ENCODE peak calls at places on chromosomes 4 and X, in five cellular contexts. Z is astrocyte of the spinal cord, F is GM10248, P is cardiac fibroblast, W is Peyer's patch. C is an unnamed sample.
A peak's percentile ranks its signal among the peaks of the same experiment; 100 is the strongest.

GRCh38 chr4:174332741-174333493 is 49.2 kb downstream of the CEP44 start:
- DNase-seq in Z (no peak), F (no peak), P (peak; percentile 46), W (no peak), C (no peak)

GRCh38 chr4:141636771-141637460 is 533 bp downstream of the IL15 start:
- DNase-seq in Z (peak; percentile 67), F (peak; percentile 57), P (peak; percentile 51), W (peak; percentile 41), C (peak; percentile 17)

GRCh38 chrX:13759152-13759718 is 24.7 kb downstream of the OFD1 start:
- DNase-seq in Z (no peak), F (peak; percentile 38), P (no peak), W (no peak), C (no peak)

GRCh38 chr4:114043116-114043515 is 63.7 kb upstream of the ARSJ start:
- DNase-seq in Z (no peak), F (no peak), P (no peak), W (no peak), C (no peak)

GRCh38 chr4:184836613-184837012 is 10.8 kb upstream of the ACSL1 start:
- DNase-seq in Z (no peak), F (no peak), P (no peak), W (no peak), C (no peak)

GRCh38 chr4:157220026-157220881 is at the start of gene GRIA2:
- DNase-seq in Z (peak; percentile 60), F (peak; percentile 44), P (peak; percentile 64), W (no peak), C (peak; percentile 32)

GRCh38 chr4:1040344-1041146 is 29.1 kb downstream of the FGFRL1 start:
- DNase-seq in Z (no peak), F (no peak), P (no peak), W (no peak), C (no peak)

GRCh38 chr4:120007171-120007894 is 59.3 kb downstream of the MAD2L1 start:
- DNase-seq in Z (peak; percentile 56), F (no peak), P (peak; percentile 79), W (no peak), C (no peak)

GRCh38 chr4:726235-726787 is 20.7 kb downstream of the PCGF3 start:
- DNase-seq in Z (no peak), F (no peak), P (peak; percentile 68), W (no peak), C (no peak)

GRCh38 chrX:25275159-25275558 is 259.4 kb upstream of the ARX start:
- DNase-seq in Z (no peak), F (no peak), P (no peak), W (no peak), C (no peak)
- TF ChIP-seq CTCF in Z (no peak), F (no peak), P (no peak), W (no peak), C (no peak)

DNA sequence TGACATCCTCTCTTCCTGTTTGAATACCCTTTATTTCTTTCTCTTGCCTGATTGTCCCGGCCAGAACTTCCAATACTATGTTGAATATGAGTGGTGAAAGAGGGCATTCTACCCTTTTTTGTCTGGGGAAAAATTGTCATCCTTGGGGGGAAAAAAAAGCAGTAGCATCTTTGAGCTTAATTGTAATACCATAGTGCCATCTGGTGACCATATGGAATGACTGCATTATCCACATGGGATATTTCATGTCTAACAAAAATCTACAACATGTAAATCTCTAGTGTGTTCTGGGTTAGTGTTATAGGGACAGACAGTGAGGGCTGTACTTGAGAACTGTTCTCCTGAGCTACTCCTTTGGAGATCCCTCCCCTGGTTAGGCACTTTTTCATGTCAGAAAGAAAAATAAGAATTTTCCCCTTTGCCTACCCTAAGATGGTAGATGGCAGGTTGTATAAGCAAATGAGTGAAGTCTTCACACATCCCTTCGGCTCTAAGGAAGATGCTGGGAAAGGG is 26.0 kb downstream of the CAPN6 start:
- DNase-seq in Z (peak; percentile 14), F (peak; percentile 24), P (peak; percentile 0), W (no peak), C (no peak)
- TF ChIP-seq CTCF in Z (peak; percentile 51), F (peak; percentile 37), P (peak; percentile 29), W (no peak), C (no peak)

DNA sequence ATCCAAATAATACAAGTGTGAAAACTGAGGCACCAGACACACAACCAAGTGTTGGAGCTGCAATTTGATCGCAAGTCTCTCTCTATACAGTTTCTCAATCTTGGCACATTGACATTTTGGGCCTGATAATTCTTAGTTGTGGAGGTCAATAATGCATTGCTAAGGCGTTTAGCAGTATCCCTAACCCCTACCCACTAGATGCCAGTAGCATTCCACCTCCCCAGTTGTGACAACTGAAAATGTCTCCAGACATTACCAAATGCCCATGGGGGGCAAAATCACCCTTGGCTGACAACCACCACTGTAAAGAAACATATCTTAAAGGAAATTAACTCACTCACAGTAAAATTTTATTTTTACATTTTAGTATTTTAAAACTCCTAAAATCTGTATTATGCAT is 4.2 kb downstream of the NR3C2 start:
- DNase-seq in Z (no peak), F (no peak), P (no peak), W (no peak), C (no peak)
- TF ChIP-seq CTCF in Z (no peak), F (no peak), P (no peak), W (no peak), C (no peak)

GRCh38 chr4:84677995-84678394 is 95.1 kb downstream of the CDS1 start:
- DNase-seq in Z (no peak), F (no peak), P (no peak), W (no peak), C (no peak)

GRCh38 chr4:84681488-84682274 is 98.8 kb downstream of the CDS1 start:
- DNase-seq in Z (peak; percentile 82), F (no peak), P (peak; percentile 71), W (no peak), C (peak; percentile 34)

GRCh38 chr4:84677093-84677492 is 94.2 kb downstream of the CDS1 start:
- DNase-seq in Z (no peak), F (no peak), P (no peak), W (no peak), C (no peak)

GRCh38 chr4:84680956-84681355 is 98.0 kb downstream of the CDS1 start:
- DNase-seq in Z (no peak), F (no peak), P (no peak), W (no peak), C (no peak)

GRCh38 chr4:84678976-84679744 is 96.2 kb downstream of the CDS1 start:
- DNase-seq in Z (no peak), F (no peak), P (no peak), W (no peak), C (no peak)
- TF ChIP-seq CTCF in Z (no peak), F (no peak), P (no peak), W (no peak), C (no peak)

DNA sequence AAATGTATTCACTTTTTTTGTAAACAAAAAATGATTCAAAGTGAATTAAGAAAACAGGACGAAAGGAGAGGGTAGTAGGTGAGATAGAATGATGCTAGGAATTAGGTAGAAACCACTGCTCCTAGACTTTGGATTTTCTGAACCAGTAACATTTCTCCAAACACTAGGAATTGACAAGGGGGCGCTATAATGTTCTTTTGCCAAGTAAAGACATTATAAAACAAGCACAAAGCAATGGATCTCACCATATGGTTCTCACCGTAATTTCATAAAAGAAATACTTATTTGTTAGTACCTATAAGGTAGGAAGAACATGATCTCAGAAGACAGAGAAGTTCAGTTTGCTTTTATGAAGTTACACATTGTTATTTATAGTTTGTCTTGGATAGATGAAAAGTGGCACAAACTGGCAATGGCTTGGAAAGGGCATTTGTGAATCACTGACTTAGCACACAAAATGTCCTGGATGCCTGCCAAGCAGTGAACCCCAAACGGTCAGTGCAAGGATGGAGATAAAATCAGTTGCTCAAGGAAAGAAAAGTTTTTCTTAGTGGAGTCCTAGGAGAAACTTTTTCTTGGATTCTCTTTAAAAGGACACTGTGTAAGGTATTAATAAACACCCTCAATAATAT is 8.1 kb upstream of the TBC1D1 start:
- DNase-seq in Z (no peak), F (no peak), P (no peak), W (no peak), C (no peak)
- TF ChIP-seq CTCF in Z (no peak), F (no peak), P (no peak), W (no peak), C (no peak)

DNA sequence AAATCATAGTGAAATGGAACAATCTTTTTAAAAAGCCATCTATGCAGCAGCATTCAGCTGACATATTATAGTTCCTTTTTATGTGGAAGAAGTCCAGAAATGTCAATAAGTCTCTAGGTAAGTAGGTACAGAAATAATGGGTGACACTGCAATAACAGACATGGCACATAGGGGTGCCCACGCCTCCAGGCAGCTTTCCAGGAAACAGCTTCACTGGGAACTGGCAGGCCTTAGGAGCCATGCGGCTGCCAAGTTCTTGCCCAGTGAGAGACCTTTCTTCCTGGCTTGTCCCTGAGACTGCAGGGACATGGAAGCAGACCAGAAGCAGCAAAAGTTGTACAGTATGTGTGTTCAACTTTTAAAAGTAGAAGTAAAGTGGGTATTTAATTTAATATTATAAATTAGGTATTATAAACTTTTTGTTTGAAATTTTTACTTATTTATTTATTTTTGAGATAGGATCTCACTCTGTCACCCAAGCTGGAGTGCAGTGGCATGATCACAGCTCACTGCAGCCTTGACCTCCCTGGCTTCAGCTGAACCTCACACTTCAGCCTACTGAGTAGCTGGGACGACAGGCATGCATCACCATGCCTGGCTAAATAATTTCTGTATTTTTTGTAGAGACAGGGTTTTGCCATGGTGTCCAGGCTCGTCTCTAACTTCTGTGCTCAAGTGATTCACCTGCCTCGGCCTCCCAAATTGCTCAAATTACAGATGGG is 12.1 kb upstream of the ETNPPL start:
- DNase-seq in Z (no peak), F (no peak), P (no peak), W (no peak), C (no peak)
- TF ChIP-seq CTCF in Z (no peak), F (no peak), P (no peak), W (no peak), C (no peak)

DNA sequence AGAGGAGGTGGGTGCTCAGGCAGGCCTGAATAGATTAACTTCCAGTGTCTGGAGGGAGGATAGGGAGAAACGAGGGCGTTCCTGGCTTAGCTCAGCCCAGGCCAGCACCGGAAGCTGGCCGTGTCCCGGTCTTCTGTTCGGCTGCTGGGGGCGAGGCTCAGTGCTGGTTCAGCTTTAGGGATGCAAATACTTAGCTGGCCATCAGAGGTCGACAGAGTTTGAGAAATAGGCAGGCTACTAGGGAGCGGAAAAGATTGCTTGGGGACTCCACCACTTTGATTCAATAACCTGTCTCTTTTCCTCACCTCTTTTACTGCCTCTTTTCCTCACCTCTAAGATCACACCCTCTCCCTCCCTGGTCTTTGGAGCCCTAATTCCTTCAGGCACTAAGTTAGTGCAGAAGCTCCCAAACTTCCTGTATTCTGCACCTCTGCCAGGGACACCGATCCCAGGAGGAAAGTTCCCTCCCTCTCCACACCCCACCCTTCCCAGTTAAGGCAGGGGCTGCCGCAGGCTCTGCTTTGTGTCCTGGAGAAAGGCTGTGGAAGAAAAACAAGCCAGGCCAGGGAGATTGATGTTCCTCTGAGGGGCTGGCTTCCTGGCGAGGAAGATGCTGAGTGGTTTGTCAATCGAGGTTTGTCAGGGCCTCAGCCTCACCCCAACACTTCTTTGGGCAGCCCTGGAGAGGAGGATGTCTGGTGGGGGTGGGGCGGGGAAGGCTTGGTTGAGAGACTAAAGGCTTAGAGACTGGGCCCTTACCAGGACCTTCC is 6.0 kb upstream of the EFNB1 start:
- DNase-seq in Z (peak; percentile 40), F (peak; percentile 41), P (peak; percentile 77), W (no peak), C (peak; percentile 39)
- TF ChIP-seq CTCF in Z (peak; percentile 65), F (peak; percentile 40), P (peak; percentile 70), W (no peak), C (peak; percentile 20)